ENCODE peak calls at places on chromosomes 11 and 22, in four cellular contexts. X, H, I and O are unnamed samples.

GRCh38 chr22:49597428-49598039 is 230.1 kb downstream of the BRD1 start:
- DNase-seq in H (no peak), I (no peak), X (no peak), O (no peak)

GRCh38 chr11:121983901-121984300 is 132.1 kb downstream of the BLID start:
- DNase-seq in I (no peak), H (no peak), X (no peak), O (no peak)

GRCh38 chr11:34929794-34930763 is 13.7 kb downstream of the PDHX start:
- DNase-seq in I (peak), H (no peak), X (no peak), O (no peak)

GRCh38 chr11:8222820-8223512 is 40.7 kb downstream of the LMO1 start:
- DNase-seq in I (peak), H (no peak), X (no peak), O (no peak)

GRCh38 chr11:66317322-66317765 is 500 bp upstream of the CD248 start:
- DNase-seq in X (peak), H (no peak), I (no peak), O (no peak)

GRCh38 chr11:27532652-27533325 is 26.2 kb upstream of the LIN7C start:
- DNase-seq in I (no peak), H (no peak), X (no peak), O (no peak)

GRCh38 chr11:67114275-67114896 is 4.7 kb upstream of the KDM2A start:
- DNase-seq in X (no peak), I (no peak), H (no peak), O (no peak)

GRCh38 chr22:27991586-27992293 is 72.7 kb upstream of the PITPNB start:
- DNase-seq in I (no peak), X (no peak), H (no peak), O (no peak)

GRCh38 chr11:62607729-62608128 is 4.8 kb downstream of the EML3 start:
- DNase-seq in X (no peak), H (no peak), I (no peak), O (no peak)